ENCODE peak calls at places on chromosomes 12 and 14, in eight cellular contexts. J is A549, W is K562, P is transverse colon, H is ovary, O is testis, K is suprapubic skin, F is esophagus squamous epithelium. G is an unnamed sample. For H3K4me1, the result is how much of the 10 kb centered on the place peaks cover.

GRCh38 chr12:12502813-12503146 is 59.9 kb downstream of the DUSP16 start:
- DNase-seq in O (no peak), J (no peak), K (no peak), W (no peak), P (no peak), H (no peak), F (no peak), G (no peak)

GRCh38 chr12:127548123-127548553 is 718.8 kb upstream of the TMEM132C start:
- DNase-seq in F (no peak), H (no peak), O (no peak), W (no peak), K (no peak), P (no peak), J (no peak), G (no peak)

GRCh38 chr14:100081997-100082625 is 16.9 kb downstream of the EVL start:
- DNase-seq in P (no peak), W (no peak), J (no peak), O (peak), H (no peak), K (no peak), F (no peak), G (no peak)

GRCh38 chr14:92225731-92226130 is 97.2 kb upstream of the SLC24A4 start:
- DNase-seq in H (no peak), P (no peak), F (no peak), W (no peak), O (no peak), K (no peak), J (no peak), G (no peak)

GRCh38 chr12:122090759-122091535 is 12.4 kb downstream of the MLXIP start:
- DNase-seq in O (peak), W (no peak), J (no peak), P (no peak), K (no peak), F (no peak), H (peak), G (no peak)

GRCh38 chr12:125188912-125189881 is 124.0 kb downstream of the AACS start:
- DNase-seq in O (no peak), P (no peak), F (no peak), H (no peak), W (no peak), K (no peak), J (no peak), G (no peak)

GRCh38 chr14:21768116-21768874 is 94.7 kb upstream of the OR4E1 start:
- DNase-seq in F (no peak), J (peak), O (no peak), K (no peak), W (peak), H (no peak), P (no peak), G (no peak)

GRCh38 chr12:95762123-95762785 is 28.3 kb downstream of the NTN4 start:
- DNase-seq in J (no peak), F (no peak), W (no peak), H (no peak), O (no peak), P (no peak), K (no peak), G (no peak)

GRCh38 chr12:15163577-15163976 is 57.6 kb downstream of the RERG start:
- DNase-seq in P (no peak), K (no peak), F (no peak), W (no peak), J (no peak), O (no peak), H (no peak), G (no peak)

GRCh38 chr14:104639889-104640548 is 35.4 kb upstream of the TMEM179 start:
- DNase-seq in J (peak), H (peak), P (peak), W (peak), O (peak), F (no peak), K (peak), G (peak)

GRCh38 chr12:26750531-26751171 is 82.3 kb downstream of the ITPR2 start:
- DNase-seq in F (no peak), W (no peak), P (no peak), K (no peak), H (no peak), O (no peak), J (no peak), G (no peak)

GRCh38 chr12:96434107-96434506 is 33.9 kb upstream of the CDK17 start:
- DNase-seq in H (no peak), W (no peak), K (no peak), F (no peak), O (peak), P (peak), J (no peak), G (no peak)

GRCh38 chr14:49479432-49479831 is 106.7 kb downstream of the RPS29 start:
- DNase-seq in K (no peak), H (no peak), W (no peak), J (no peak), P (no peak), F (no peak), O (no peak), G (no peak)

GRCh38 chr12:108335349-108336119 is 3.6 kb downstream of the CMKLR1 start:
- DNase-seq in O (no peak), F (no peak), H (no peak), W (no peak), P (no peak), J (no peak), K (no peak), G (no peak)

GRCh38 chr12:108337235-108338223 is 1.6 kb downstream of the CMKLR1 start:
- DNase-seq in O (peak), W (peak), P (no peak), J (peak), F (no peak), K (no peak), H (no peak), G (peak)

GRCh38 chr12:108338915-108339657 is at the start of gene CMKLR1:
- DNase-seq in F (no peak), K (no peak), P (peak), O (peak), J (no peak), W (peak), H (peak), G (peak)

GRCh38 chr12:108332791-108333382 is 6.2 kb downstream of the CMKLR1 start:
- DNase-seq in P (peak), K (no peak), F (no peak), O (peak), H (no peak), W (no peak), J (no peak), G (peak)

DNA sequence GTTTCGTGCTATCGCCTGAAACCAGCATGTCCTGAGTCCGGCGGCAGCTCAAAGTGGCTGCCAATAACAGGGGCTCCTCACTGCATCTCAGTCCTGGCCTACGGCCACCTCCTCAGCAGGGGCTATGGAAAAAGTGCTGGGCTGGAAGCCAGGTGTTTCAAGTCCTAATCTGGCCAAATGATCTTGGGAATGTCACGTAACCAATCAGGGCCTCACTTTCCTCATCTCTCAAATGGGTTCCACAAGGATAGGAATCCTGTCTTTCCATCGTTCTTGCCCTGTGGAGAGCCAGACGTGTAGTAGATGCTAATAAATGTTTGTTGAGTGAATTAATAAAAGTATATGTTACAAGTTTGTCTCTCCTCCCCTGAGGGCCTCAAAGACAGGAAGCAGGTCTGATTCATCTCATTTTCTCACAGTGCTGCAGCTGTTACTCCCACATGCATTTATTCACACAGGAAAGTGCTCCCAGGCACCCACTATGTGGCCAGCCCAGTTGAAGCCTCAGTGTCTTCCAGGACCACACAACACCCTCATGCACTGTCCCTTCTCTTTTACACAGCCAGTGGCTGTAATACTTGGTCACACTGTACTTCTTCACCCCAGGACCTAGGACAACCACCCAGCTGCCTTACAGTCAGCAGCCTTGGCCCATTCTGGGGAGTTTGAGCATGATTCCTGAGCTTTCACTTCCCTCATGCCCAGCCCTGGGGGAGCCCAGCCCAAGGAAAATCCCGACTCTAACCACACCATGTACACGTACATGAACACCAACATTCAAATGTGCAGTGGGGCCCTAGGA is 5.0 kb downstream of the CMKLR1 start:
- DNase-seq in O (no peak), P (no peak), K (no peak), W (no peak), H (no peak), J (no peak), F (no peak), G (no peak)
- H3K4me3 ChIP-seq in O (no peak), P (no peak), K (no peak), W (no peak), H (no peak), J (no peak), F (no peak), G (no peak)

GRCh38 chr14:63988579-63988978 is 135.8 kb downstream of the SYNE2 start:
- DNase-seq in O (no peak), K (no peak), F (no peak), H (no peak), W (no peak), P (no peak), J (no peak), G (no peak)
- TF ChIP-seq POLR2A in O (no peak), K (no peak), F (no peak), H (no peak), W (no peak), P (no peak), J (no peak), G (no peak)

DNA sequence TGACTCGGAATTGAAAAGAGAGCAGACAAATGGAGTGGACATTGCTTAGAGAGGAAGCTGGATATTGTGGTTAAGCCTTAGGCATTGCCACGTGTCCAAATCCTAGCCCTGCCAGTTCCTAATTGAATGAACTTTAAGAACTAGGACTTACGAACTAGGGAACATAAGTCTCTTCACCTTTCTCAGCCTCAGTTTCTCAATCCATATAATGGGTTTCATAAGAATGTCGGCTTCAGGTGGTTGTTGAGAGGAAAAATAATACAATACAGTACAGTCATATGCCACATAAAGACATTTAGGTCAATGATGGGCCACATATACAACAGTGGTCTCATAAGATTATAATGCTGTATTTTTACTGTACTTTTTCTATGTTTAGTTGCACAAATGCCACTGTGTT is 14.6 kb upstream of the TBX5 start:
- DNase-seq in W (no peak), F (no peak), O (no peak), J (no peak), K (no peak), P (no peak), H (no peak), G (no peak)
- H3K4me1 ChIP-seq in W (under half), F (under half), O (under half), J (under half), K (under half), P (under half), H (under half), G (under half)

DNA sequence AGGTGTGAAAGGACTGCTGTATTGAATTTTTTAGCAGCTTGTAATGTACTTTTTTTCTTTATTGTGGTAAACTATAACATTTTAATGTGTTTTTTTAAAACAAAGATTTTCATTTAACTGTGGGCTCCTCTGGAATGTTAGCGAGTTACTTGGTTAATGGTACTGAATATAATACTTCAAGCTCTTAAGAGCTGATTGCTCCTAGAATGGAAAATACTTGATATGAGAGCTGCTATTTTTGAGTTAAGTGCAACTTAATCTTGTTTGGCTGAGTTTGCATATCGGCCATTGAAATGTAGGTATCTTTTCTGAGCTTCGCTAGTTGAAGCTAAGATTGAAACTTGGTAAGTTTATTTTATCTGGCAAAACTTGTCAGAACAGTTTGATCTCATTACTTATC is 7.4 kb downstream of the TMBIM6 start:
- DNase-seq in F (no peak), O (no peak), W (no peak), P (no peak), J (no peak), K (no peak), H (no peak), G (no peak)
- H3K4me3 ChIP-seq in F (no peak), O (no peak), W (no peak), P (no peak), J (no peak), K (no peak), H (no peak), G (no peak)

GRCh38 chr12:53480425-53481107 is 18.7 kb downstream of the MAP3K12 start:
- DNase-seq in K (no peak), W (no peak), O (no peak), P (no peak), F (no peak), H (no peak), J (no peak), G (no peak)

GRCh38 chr12:53483225-53483978 is 15.9 kb downstream of the MAP3K12 start:
- DNase-seq in P (peak), F (no peak), J (no peak), K (no peak), W (no peak), O (no peak), H (no peak), G (no peak)

GRCh38 chr12:53481108-53481442 is 18.2 kb downstream of the MAP3K12 start:
- DNase-seq in J (no peak), P (no peak), K (no peak), W (no peak), H (no peak), O (no peak), F (no peak), G (no peak)

GRCh38 chr12:53482626-53483165 is 16.6 kb downstream of the MAP3K12 start:
- DNase-seq in K (no peak), W (no peak), O (no peak), J (no peak), H (no peak), F (no peak), P (no peak), G (no peak)

GRCh38 chr12:53481957-53482586 is 17.2 kb downstream of the MAP3K12 start:
- DNase-seq in F (no peak), O (no peak), H (no peak), K (no peak), W (no peak), J (peak), P (no peak), G (no peak)
- TF ChIP-seq POLR2A in F (no peak), O (no peak), H (no peak), K (no peak), W (peak), J (no peak), P (no peak), G (no peak)

DNA sequence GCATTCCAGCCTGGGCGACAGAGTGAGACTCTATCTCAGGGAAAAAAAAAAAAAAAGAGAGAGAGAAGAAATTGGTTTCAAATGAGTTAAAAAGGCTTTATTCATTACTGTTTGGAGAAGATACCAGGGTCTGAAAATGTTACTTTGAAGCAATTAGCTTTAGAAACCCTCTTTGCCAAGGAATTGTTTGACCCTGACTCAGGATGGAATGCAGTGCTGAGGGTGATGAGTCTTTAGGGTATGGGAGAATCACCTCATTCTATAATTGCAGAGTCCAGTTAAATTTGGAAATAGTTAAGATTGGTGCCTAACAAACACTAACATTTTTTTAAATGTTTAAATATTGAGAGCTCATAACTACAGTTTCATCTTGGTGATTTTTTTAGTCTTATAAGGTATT is 13.3 kb downstream of the RAP1B start:
- DNase-seq in J (no peak), H (no peak), W (no peak), K (no peak), F (no peak), P (no peak), O (no peak), G (no peak)
- H3K4me1 ChIP-seq in J (under half), H (under half), W (under half), K (half or more), F (under half), P (under half), O (under half), G (under half)

G was measured in adrenal gland.